ENCODE peak calls at places on chromosomes 13 and 19, in four cellular contexts. N, V, B and P are unnamed samples. For H3K4me1, the result is how much of the 10 kb centered on the place peaks cover.

GRCh38 chr19:56066152-56067023 is 54.7 kb downstream of the ZNF787 start:
- DNase-seq in N (no peak), V (peak), B (peak), P (peak)

GRCh38 chr19:51246153-51246552 is 4.7 kb upstream of the SIGLECL1 start:
- DNase-seq in N (no peak), V (no peak), B (peak), P (no peak)

GRCh38 chr19:58543826-58544590 is at the start of gene TRIM28:
- DNase-seq in N (peak), V (peak), B (peak), P (peak)

GRCh38 chr19:35545001-35545854 is at the start of gene TMEM147:
- DNase-seq in N (no peak), V (peak), B (peak), P (peak)

GRCh38 chr13:79780240-79780639 is 299.3 kb downstream of the NDFIP2 start:
- DNase-seq in N (peak), V (no peak), B (no peak), P (peak)

GRCh38 chr13:55788548-55788947 is 1352.2 kb upstream of the PRR20A start:
- DNase-seq in N (no peak), V (no peak), B (no peak), P (no peak)

GRCh38 chr19:12721656-12722565 is 1.8 kb downstream of the TNPO2 start:
- DNase-seq in N (no peak), V (peak), B (peak), P (peak)

GRCh38 chr13:94710081-94710809 is 2.1 kb downstream of the SOX21 start:
- DNase-seq in N (no peak), V (peak), B (peak), P (peak)

GRCh38 chr19:326851-327250 is 17.7 kb downstream of the MIER2 start:
- DNase-seq in N (no peak), V (no peak), B (no peak), P (no peak)

GRCh38 chr13:108200781-108201398 is 14.4 kb downstream of the LIG4 start:
- DNase-seq in N (no peak), V (peak), B (peak), P (no peak)

GRCh38 chr19:38267780-38268430 is 3.5 kb downstream of the SPINT2 start:
- DNase-seq in N (no peak), V (no peak), B (peak), P (no peak)

GRCh38 chr19:2992958-2993357 is 15.6 kb downstream of the TLE6 start:
- DNase-seq in N (no peak), V (no peak), B (no peak), P (peak)

GRCh38 chr19:30565680-30566079 is 193.5 kb downstream of the ZNF536 start:
- DNase-seq in N (no peak), V (no peak), B (no peak), P (no peak)

GRCh38 chr19:46192990-46193650 is 36.4 kb upstream of the IGFL1 start:
- DNase-seq in N (no peak), V (no peak), B (peak), P (no peak)

GRCh38 chr19:33134571-33135041 is 2.7 kb downstream of the WDR88 start:
- DNase-seq in N (no peak), V (no peak), B (no peak), P (peak)

GRCh38 chr19:11142528-11143171 is 12.9 kb downstream of the SPC24 start:
- DNase-seq in N (no peak), V (peak), B (peak), P (peak)

GRCh38 chr13:108895220-108895704 is 265.9 kb downstream of the MYO16 start:
- DNase-seq in N (no peak), V (peak), B (peak), P (peak)

GRCh38 chr13:52850396-52851152 is 2.1 kb upstream of the PCDH8 start:
- DNase-seq in N (no peak), V (peak), B (peak), P (peak)

GRCh38 chr19:3544742-3545668 is 6.0 kb downstream of the TEKTIP1 start:
- DNase-seq in N (no peak), V (peak), B (peak), P (peak)

GRCh38 chr13:20160346-20161274 is at the start of gene GJA3:
- DNase-seq in N (no peak), V (no peak), B (peak), P (peak)

GRCh38 chr13:50406831-50407230 is 391.6 kb downstream of the KCNRG start:
- DNase-seq in N (no peak), V (no peak), B (no peak), P (peak)

GRCh38 chr19:4199699-4200293 is 17.3 kb downstream of the ANKRD24 start:
- DNase-seq in N (no peak), V (no peak), B (no peak), P (peak)

GRCh38 chr19:33379151-33379829 is 5.8 kb downstream of the CEBPG start:
- DNase-seq in N (no peak), V (no peak), B (no peak), P (no peak)

GRCh38 chr19:1324792-1325567 is 39.3 kb downstream of the EFNA2 start:
- DNase-seq in N (no peak), V (peak), B (peak), P (no peak)

GRCh38 chr13:21567714-21568113 is 36.3 kb downstream of the MICU2 start:
- DNase-seq in N (no peak), V (no peak), B (no peak), P (no peak)

GRCh38 chr19:45879055-45879454 is 6.9 kb downstream of the IRF2BP1 start:
- DNase-seq in N (no peak), V (no peak), B (no peak), P (no peak)

GRCh38 chr13:68099616-68100015 is 869.5 kb upstream of the PCDH9 start:
- DNase-seq in N (no peak), V (no peak), B (peak), P (no peak)

GRCh38 chr13:24698686-24699085 is 18.5 kb downstream of the ATP12A start:
- DNase-seq in N (no peak), V (no peak), B (no peak), P (no peak)

GRCh38 chr13:24693862-24694471 is 13.8 kb downstream of the ATP12A start:
- DNase-seq in N (no peak), V (peak), B (peak), P (peak)

GRCh38 chr13:24694907-24695306 is 14.7 kb downstream of the ATP12A start:
- DNase-seq in N (no peak), V (no peak), B (peak), P (no peak)

GRCh38 chr13:24700539-24700938 is 20.3 kb downstream of the ATP12A start:
- DNase-seq in N (no peak), V (no peak), B (no peak), P (no peak)

GRCh38 chr13:24699541-24699940 is 19.3 kb downstream of the ATP12A start:
- DNase-seq in N (no peak), V (no peak), B (no peak), P (no peak)
- TF ChIP-seq EZH2 in N (no peak), V (no peak), B (no peak), P (no peak)

GRCh38 chr19:5950744-5951143 is 27.2 kb downstream of the RANBP3 start:
- DNase-seq in N (no peak), V (no peak), B (no peak), P (peak)

GRCh38 chr19:5953680-5954213 is 24.2 kb downstream of the RANBP3 start:
- DNase-seq in N (no peak), V (no peak), B (no peak), P (no peak)

GRCh38 chr19:5951338-5951861 is 26.5 kb downstream of the RANBP3 start:
- DNase-seq in N (no peak), V (peak), B (no peak), P (peak)

GRCh38 chr19:5953034-5953589 is 24.8 kb downstream of the RANBP3 start:
- DNase-seq in N (no peak), V (peak), B (no peak), P (no peak)

GRCh38 chr19:5952193-5953033 is 25.5 kb downstream of the RANBP3 start:
- DNase-seq in N (no peak), V (no peak), B (no peak), P (no peak)
- H3K4me1 ChIP-seq in N (under half), V (under half), B (under half), P (half or more)

GRCh38 chr13:111183959-111184684 is 69.0 kb downstream of the ARHGEF7 start:
- DNase-seq in N (no peak), V (no peak), B (no peak), P (no peak)

GRCh38 chr13:111186305-111186930 is 71.3 kb downstream of the ARHGEF7 start:
- DNase-seq in N (no peak), V (no peak), B (no peak), P (no peak)

GRCh38 chr13:111183087-111183645 is 68.1 kb downstream of the ARHGEF7 start:
- DNase-seq in N (no peak), V (no peak), B (no peak), P (no peak)

GRCh38 chr13:111184685-111185401 is 69.7 kb downstream of the ARHGEF7 start:
- DNase-seq in N (peak), V (no peak), B (no peak), P (no peak)

GRCh38 chr13:111187879-111188643 is 73.0 kb downstream of the ARHGEF7 start:
- DNase-seq in N (no peak), V (peak), B (peak), P (no peak)
- H3K9ac ChIP-seq in N (peak), V (no peak), B (no peak), P (no peak)

GRCh38 chr19:5804516-5805464 is at the start of gene NRTN:
- DNase-seq in N (no peak), V (no peak), B (peak), P (peak)
- TF ChIP-seq EZH2 in N (no peak), V (no peak), B (no peak), P (no peak)

GRCh38 chr19:15284896-15285295 is 47.4 kb downstream of the BRD4 start:
- DNase-seq in N (no peak), V (no peak), B (no peak), P (no peak)

GRCh38 chr19:15285896-15286591 is 46.3 kb downstream of the BRD4 start:
- DNase-seq in N (peak), V (no peak), B (no peak), P (peak)

GRCh38 chr19:15287496-15287895 is 44.8 kb downstream of the BRD4 start:
- DNase-seq in N (no peak), V (no peak), B (no peak), P (no peak)

GRCh38 chr19:15288146-15288963 is 44.0 kb downstream of the BRD4 start:
- DNase-seq in N (no peak), V (peak), B (no peak), P (peak)

GRCh38 chr19:15286688-15287355 is 45.5 kb downstream of the BRD4 start:
- DNase-seq in N (no peak), V (peak), B (no peak), P (no peak)
- H3K4me1 ChIP-seq in N (half or more), V (under half), B (under half), P (half or more)

GRCh38 chr19:53998223-53998622 is 6.8 kb downstream of the CACNG6 start:
- DNase-seq in N (no peak), V (no peak), B (no peak), P (no peak)

GRCh38 chr19:53999694-54000093 is 8.3 kb downstream of the CACNG6 start:
- DNase-seq in N (no peak), V (no peak), B (no peak), P (no peak)

GRCh38 chr19:54001496-54001895 is 10.1 kb downstream of the CACNG6 start:
- DNase-seq in N (no peak), V (no peak), B (no peak), P (no peak)

GRCh38 chr19:54002495-54003315 is 11.3 kb downstream of the CACNG6 start:
- DNase-seq in N (no peak), V (no peak), B (peak), P (no peak)
- H3K9ac ChIP-seq in N (no peak), V (no peak), B (peak), P (no peak)

GRCh38 chr13:112208656-112209055 is 141.7 kb downstream of the SOX1 start:
- DNase-seq in N (no peak), V (no peak), B (no peak), P (no peak)
- TF ChIP-seq EZH2 in N (no peak), V (no peak), B (no peak), P (no peak)

GRCh38 chr19:42078058-42078457 is 2.1 kb downstream of the ZNF574 start:
- DNase-seq in N (no peak), V (no peak), B (no peak), P (no peak)
- H3K4me1 ChIP-seq in N (under half), V (under half), B (under half), P (under half)